ENCODE peak calls at places on chromosomes 13 and 19, in four cellular contexts. One of them, this sample, is unnamed.

GRCh38 chr13:46288570-46289259 is 77.0 kb downstream of the LRRC63 start:
- DNase-seq in body of pancreas: no peak
- DNase-seq in GM13976: peak
- DNase-seq in AG10803: peak
- DNase-seq in this sample: peak

GRCh38 chr13:28505543-28506135 is 10.7 kb upstream of the FLT1 start:
- DNase-seq in body of pancreas: no peak
- DNase-seq in GM13976: no peak
- DNase-seq in AG10803: no peak
- DNase-seq in this sample: no peak

GRCh38 chr19:49690073-49690655 is 752 bp upstream of the CPT1C start:
- DNase-seq in body of pancreas: no peak
- DNase-seq in GM13976: no peak
- DNase-seq in AG10803: no peak
- DNase-seq in this sample: no peak

GRCh38 chr13:32666990-32667571 is 80.8 kb downstream of the PDS5B start:
- DNase-seq in body of pancreas: no peak
- DNase-seq in GM13976: no peak
- DNase-seq in AG10803: no peak
- DNase-seq in this sample: no peak

GRCh38 chr13:75345191-75345590 is 136.8 kb downstream of the TBC1D4 start:
- DNase-seq in body of pancreas: no peak
- DNase-seq in GM13976: no peak
- DNase-seq in AG10803: peak
- DNase-seq in this sample: no peak

GRCh38 chr13:77267362-77267761 is 59.5 kb downstream of the MYCBP2 start:
- DNase-seq in body of pancreas: no peak
- DNase-seq in GM13976: no peak
- DNase-seq in AG10803: peak
- DNase-seq in this sample: no peak

GRCh38 chr13:105634059-105634458 is 901.4 kb downstream of the EFNB2 start:
- DNase-seq in body of pancreas: no peak
- DNase-seq in GM13976: no peak
- DNase-seq in AG10803: no peak
- DNase-seq in this sample: no peak

GRCh38 chr13:27481766-27482165 is 31.4 kb upstream of the MTIF3 start:
- DNase-seq in body of pancreas: peak
- DNase-seq in GM13976: no peak
- DNase-seq in AG10803: no peak
- DNase-seq in this sample: no peak

GRCh38 chr13:98853791-98854191 is 101.3 kb upstream of the SLC15A1 start:
- DNase-seq in body of pancreas: no peak
- DNase-seq in GM13976: peak
- DNase-seq in AG10803: peak
- DNase-seq in this sample: peak

GRCh38 chr19:43532962-43533545 is at the start of gene ZNF575:
- DNase-seq in body of pancreas: peak
- DNase-seq in GM13976: peak
- DNase-seq in AG10803: peak
- DNase-seq in this sample: peak

GRCh38 chr19:50264483-50265186 is 61.2 kb downstream of the MYH14 start:
- DNase-seq in body of pancreas: no peak
- DNase-seq in GM13976: no peak
- DNase-seq in AG10803: no peak
- DNase-seq in this sample: no peak

GRCh38 chr13:92989301-92989700 is 237.3 kb upstream of the GPC6 start:
- DNase-seq in body of pancreas: no peak
- DNase-seq in GM13976: no peak
- DNase-seq in AG10803: no peak
- DNase-seq in this sample: no peak

GRCh38 chr19:34985249-34986022 is 14.7 kb upstream of the GRAMD1A start:
- DNase-seq in body of pancreas: peak
- DNase-seq in GM13976: no peak
- DNase-seq in AG10803: peak
- DNase-seq in this sample: no peak

GRCh38 chr19:38665950-38666661 is 18.7 kb downstream of the ACTN4 start:
- DNase-seq in body of pancreas: peak
- DNase-seq in GM13976: no peak
- DNase-seq in AG10803: peak
- DNase-seq in this sample: no peak

GRCh38 chr19:40612831-40613668 is 11.9 kb downstream of the LTBP4 start:
- DNase-seq in body of pancreas: peak
- DNase-seq in GM13976: peak
- DNase-seq in AG10803: no peak
- DNase-seq in this sample: peak

GRCh38 chr13:112803422-112803821 is 113.6 kb downstream of the ATP11A start:
- DNase-seq in body of pancreas: no peak
- DNase-seq in GM13976: peak
- DNase-seq in AG10803: no peak
- DNase-seq in this sample: no peak

GRCh38 chr13:31050486-31051400 is 111.0 kb downstream of the HSPH1 start:
- DNase-seq in body of pancreas: no peak
- DNase-seq in GM13976: no peak
- DNase-seq in AG10803: peak
- DNase-seq in this sample: no peak

GRCh38 chr13:113562085-113562749 is 22.3 kb upstream of the TFDP1 start:
- DNase-seq in body of pancreas: peak
- DNase-seq in GM13976: peak
- DNase-seq in AG10803: peak
- DNase-seq in this sample: peak

GRCh38 chr19:40717880-40718773 is 1.2 kb downstream of the ITPKC start:
- DNase-seq in body of pancreas: peak
- DNase-seq in GM13976: no peak
- DNase-seq in AG10803: peak
- DNase-seq in this sample: no peak

GRCh38 chr13:44627441-44627840 is 51.3 kb upstream of the TSC22D1 start:
- DNase-seq in body of pancreas: no peak
- DNase-seq in GM13976: no peak
- DNase-seq in AG10803: peak
- DNase-seq in this sample: no peak

GRCh38 chr13:23766199-23766771 is 122.9 kb downstream of the MIPEP start:
- DNase-seq in body of pancreas: no peak
- DNase-seq in GM13976: no peak
- DNase-seq in AG10803: no peak
- DNase-seq in this sample: no peak

GRCh38 chr13:87274209-87274819 is 396.9 kb upstream of the SLITRK5 start:
- DNase-seq in body of pancreas: peak
- DNase-seq in GM13976: peak
- DNase-seq in AG10803: peak
- DNase-seq in this sample: peak

GRCh38 chr19:33302974-33303790 is 848 bp upstream of the CEBPA start:
- DNase-seq in body of pancreas: peak
- DNase-seq in GM13976: peak
- DNase-seq in AG10803: peak
- DNase-seq in this sample: peak

GRCh38 chr19:38737921-38738731 is 6.1 kb downstream of the CAPN12 start:
- DNase-seq in body of pancreas: no peak
- DNase-seq in GM13976: no peak
- DNase-seq in AG10803: no peak
- DNase-seq in this sample: no peak

GRCh38 chr13:99806671-99807070 is 164.9 kb downstream of the ZIC5 start:
- DNase-seq in body of pancreas: no peak
- DNase-seq in GM13976: no peak
- DNase-seq in AG10803: peak
- DNase-seq in this sample: no peak

GRCh38 chr19:7718668-7719067 is 13.2 kb downstream of the CLEC4G start:
- DNase-seq in body of pancreas: peak
- DNase-seq in GM13976: no peak
- DNase-seq in AG10803: no peak
- DNase-seq in this sample: no peak

GRCh38 chr19:45729774-45730388 is 815 bp downstream of the FBXO46 start:
- DNase-seq in body of pancreas: no peak
- DNase-seq in GM13976: peak
- DNase-seq in AG10803: no peak
- DNase-seq in this sample: peak

GRCh38 chr19:6718741-6719539 is 1.5 kb downstream of the C3 start:
- DNase-seq in body of pancreas: peak
- DNase-seq in GM13976: peak
- DNase-seq in AG10803: peak
- DNase-seq in this sample: no peak

GRCh38 chr13:64276232-64276631 is 2860.6 kb upstream of the PCDH20 start:
- DNase-seq in body of pancreas: no peak
- DNase-seq in GM13976: no peak
- DNase-seq in AG10803: no peak
- DNase-seq in this sample: no peak

GRCh38 chr19:17107546-17108452 is 32.2 kb downstream of the MYO9B start:
- DNase-seq in body of pancreas: peak
- DNase-seq in GM13976: no peak
- DNase-seq in AG10803: peak
- DNase-seq in this sample: no peak

GRCh38 chr13:47890146-47890814 is 110.8 kb downstream of the SUCLA2 start:
- DNase-seq in body of pancreas: no peak
- DNase-seq in GM13976: no peak
- DNase-seq in AG10803: peak
- DNase-seq in this sample: no peak

GRCh38 chr13:106372199-106373160 is 163.0 kb downstream of the EFNB2 start:
- DNase-seq in body of pancreas: no peak
- DNase-seq in GM13976: no peak
- DNase-seq in AG10803: peak
- DNase-seq in this sample: no peak

GRCh38 chr13:113904411-113904810 is 40.5 kb upstream of the GAS6 start:
- DNase-seq in body of pancreas: peak
- DNase-seq in GM13976: no peak
- DNase-seq in AG10803: peak
- DNase-seq in this sample: peak

GRCh38 chr13:110272227-110272626 is 34.7 kb downstream of the COL4A1 start:
- DNase-seq in body of pancreas: no peak
- DNase-seq in GM13976: no peak
- DNase-seq in AG10803: no peak
- DNase-seq in this sample: no peak

GRCh38 chr13:66992183-66992582 is 238.0 kb downstream of the PCDH9 start:
- DNase-seq in body of pancreas: no peak
- DNase-seq in GM13976: no peak
- DNase-seq in AG10803: no peak
- DNase-seq in this sample: no peak
- TF ChIP-seq CTCF in body of pancreas: no peak
- TF ChIP-seq CTCF in GM13976: no peak
- TF ChIP-seq CTCF in AG10803: no peak
- TF ChIP-seq CTCF in this sample: no peak

GRCh38 chr19:18590273-18591272 is 2.0 kb downstream of the REX1BD start:
- DNase-seq in body of pancreas: no peak
- DNase-seq in GM13976: peak
- DNase-seq in AG10803: peak
- DNase-seq in this sample: peak
- TF ChIP-seq CTCF in body of pancreas: no peak
- TF ChIP-seq CTCF in GM13976: no peak
- TF ChIP-seq CTCF in AG10803: peak
- TF ChIP-seq CTCF in this sample: no peak

GRCh38 chr13:20206836-20207235 is 14.1 kb upstream of the GJB2 start:
- DNase-seq in body of pancreas: no peak
- DNase-seq in GM13976: no peak
- DNase-seq in AG10803: no peak
- DNase-seq in this sample: no peak

GRCh38 chr13:20209937-20210336 is 17.2 kb upstream of the GJB2 start:
- DNase-seq in body of pancreas: no peak
- DNase-seq in GM13976: no peak
- DNase-seq in AG10803: no peak
- DNase-seq in this sample: no peak

GRCh38 chr13:20206065-20206725 is 13.5 kb upstream of the GJB2 start:
- DNase-seq in body of pancreas: no peak
- DNase-seq in GM13976: peak
- DNase-seq in AG10803: no peak
- DNase-seq in this sample: no peak
- TF ChIP-seq CTCF in body of pancreas: no peak
- TF ChIP-seq CTCF in GM13976: no peak
- TF ChIP-seq CTCF in AG10803: no peak
- TF ChIP-seq CTCF in this sample: no peak

DNA sequence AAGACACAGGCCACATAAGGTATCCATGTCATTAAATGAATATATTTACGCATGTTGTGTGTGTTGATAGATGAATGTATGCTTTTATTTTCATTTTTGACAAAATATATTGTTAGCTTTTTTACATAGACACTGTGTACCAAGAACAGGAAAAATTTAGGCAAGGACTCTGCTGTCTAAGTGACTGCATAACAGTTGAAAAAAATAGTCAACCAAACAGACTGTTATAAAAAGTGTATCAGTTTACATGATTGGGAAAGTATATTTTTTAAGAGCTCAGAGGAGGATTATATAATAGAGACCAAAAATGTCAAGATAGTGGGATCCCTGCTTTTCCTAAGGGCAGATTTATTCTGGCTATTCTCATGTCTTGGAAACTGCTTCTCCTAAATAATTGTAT is 858.0 kb downstream of the SLITRK1 start:
- DNase-seq in body of pancreas: no peak
- DNase-seq in GM13976: no peak
- DNase-seq in AG10803: peak
- DNase-seq in this sample: no peak
- TF ChIP-seq CTCF in body of pancreas: no peak
- TF ChIP-seq CTCF in GM13976: no peak
- TF ChIP-seq CTCF in AG10803: no peak
- TF ChIP-seq CTCF in this sample: no peak

GRCh38 chr19:13078897-13079541 is 23.6 kb downstream of the LYL1 start:
- DNase-seq in body of pancreas: no peak
- DNase-seq in GM13976: no peak
- DNase-seq in AG10803: no peak
- DNase-seq in this sample: no peak
- TF ChIP-seq CTCF in body of pancreas: no peak
- TF ChIP-seq CTCF in GM13976: no peak
- TF ChIP-seq CTCF in AG10803: no peak
- TF ChIP-seq CTCF in this sample: no peak

DNA sequence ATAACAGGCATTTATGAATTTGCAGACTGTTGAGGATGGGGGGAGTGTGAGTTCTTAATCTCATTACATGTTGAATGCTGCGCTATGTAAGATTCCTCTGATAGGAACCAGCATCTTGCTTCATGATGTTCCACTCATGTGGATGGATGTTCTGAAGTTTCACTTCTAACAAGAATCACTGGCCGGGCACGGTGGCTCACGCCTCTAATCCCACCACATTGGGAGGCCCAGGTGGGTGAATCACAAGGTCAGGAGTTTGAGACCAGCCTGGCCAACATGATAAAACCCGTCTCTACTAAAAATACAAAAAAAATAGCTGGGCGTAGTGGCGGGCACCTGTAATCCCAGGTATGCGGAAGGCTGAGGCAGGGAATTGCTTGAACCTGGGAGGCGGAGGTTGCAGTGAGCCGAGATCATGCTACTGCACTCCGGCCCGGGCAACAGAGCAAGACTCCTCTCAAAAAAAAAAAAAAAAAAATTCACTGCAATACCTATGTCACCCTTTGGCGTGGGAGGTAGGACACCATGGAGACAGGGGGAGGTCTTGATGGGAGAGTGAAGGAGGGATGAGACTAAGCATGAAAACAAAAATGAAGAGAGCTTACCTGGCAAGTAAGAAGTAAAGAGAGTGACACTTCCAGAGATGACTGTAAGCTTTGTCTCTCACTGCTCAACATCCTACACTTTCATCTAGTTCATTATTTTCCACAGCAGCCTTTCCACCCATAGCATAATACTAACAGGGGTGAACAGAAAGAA is 133.0 kb downstream of the DCT start:
- DNase-seq in body of pancreas: no peak
- DNase-seq in GM13976: no peak
- DNase-seq in AG10803: no peak
- DNase-seq in this sample: no peak
- TF ChIP-seq CTCF in body of pancreas: no peak
- TF ChIP-seq CTCF in GM13976: no peak
- TF ChIP-seq CTCF in AG10803: no peak
- TF ChIP-seq CTCF in this sample: no peak

This sample was measured in GM20000.